ENCODE peak calls at places on chromosomes 13 and 19, in four cellular contexts. V is cardiac muscle cell, Y is IMR-90, N is pancreas. E is an unnamed sample.

GRCh38 chr19:12872941-12873890 is 8.0 kb downstream of the DNASE2 start:
- DNase-seq in N (peak; percentile 51), Y (peak; percentile 37), V (no peak), E (no peak)

GRCh38 chr19:17943284-17944221 is 10.7 kb downstream of the CCDC124 start:
- DNase-seq in N (no peak), Y (no peak), V (peak; percentile 18), E (no peak)

GRCh38 chr19:50460161-50460765 is 16.0 kb upstream of the EMC10 start:
- DNase-seq in N (no peak), Y (peak; percentile 50), V (no peak), E (no peak)

GRCh38 chr13:114130708-114131580 is 1.5 kb downstream of the RASA3 start:
- DNase-seq in V (peak; percentile 57), N (peak; percentile 44), Y (peak; percentile 91), E (no peak)

GRCh38 chr19:3491396-3492119 is 8.3 kb upstream of the SMIM44 start:
- DNase-seq in V (no peak), Y (no peak), N (no peak), E (no peak)

GRCh38 chr19:53182202-53182601 is 11.0 kb downstream of the ZNF665 start:
- DNase-seq in N (no peak), V (no peak), Y (peak; percentile 66), E (no peak)

GRCh38 chr19:29418106-29418684 is 107.6 kb upstream of the VSTM2B start:
- DNase-seq in V (no peak), Y (no peak), N (no peak), E (no peak)

GRCh38 chr19:39127812-39128510 is 2.4 kb downstream of the PAK4 start:
- DNase-seq in N (peak; percentile 85), Y (no peak), V (no peak), E (no peak)

GRCh38 chr13:22561581-22561980 is 619.2 kb upstream of the SGCG start:
- DNase-seq in V (no peak), Y (no peak), N (no peak), E (no peak)

GRCh38 chr19:51372649-51373504 is at the start of gene NKG7:
- DNase-seq in N (no peak), V (no peak), Y (no peak), E (no peak)

GRCh38 chr13:51682691-51683090 is 98.4 kb downstream of the WDFY2 start:
- DNase-seq in N (no peak), Y (peak; percentile 27), V (no peak), E (no peak)

GRCh38 chr13:112775791-112776279 is 86.0 kb downstream of the ATP11A start:
- DNase-seq in Y (no peak), N (no peak), V (peak; percentile 36), E (no peak)

GRCh38 chr13:45623516-45624090 is 8.1 kb upstream of the ERICH6B start:
- DNase-seq in V (peak; percentile 37), Y (peak; percentile 16), N (no peak), E (peak; percentile 26)

GRCh38 chr19:10036601-10037071 is 23.4 kb downstream of the RDH8 start:
- DNase-seq in N (peak; percentile 87), V (no peak), Y (no peak), E (no peak)

GRCh38 chr19:958967-959685 is 25.0 kb upstream of the WDR18 start:
- DNase-seq in N (no peak), Y (peak; percentile 67), V (no peak), E (no peak)

GRCh38 chr19:39937094-39937493 is 2.7 kb upstream of the FCGBP start:
- DNase-seq in Y (no peak), V (no peak), N (no peak), E (no peak)

GRCh38 chr19:58482372-58482771 is 6.2 kb downstream of the ZNF446 start:
- DNase-seq in Y (no peak), N (no peak), V (no peak), E (no peak)

GRCh38 chr19:28166025-28166424 is 1046.9 kb downstream of the UQCRFS1 start:
- DNase-seq in N (no peak), Y (no peak), V (no peak), E (peak; percentile 90)

GRCh38 chr19:41328157-41328817 is 18.3 kb downstream of the CCDC97 start:
- DNase-seq in V (no peak), Y (peak; percentile 71), N (no peak), E (no peak)

GRCh38 chr13:94708031-94708571 is 4.2 kb downstream of the SOX21 start:
- DNase-seq in N (no peak), Y (no peak), V (no peak), E (no peak)
- H3K4me3 ChIP-seq in N (no peak overlapping the region), Y (no peak overlapping the region), V (no peak overlapping the region), E (no peak overlapping the region)

GRCh38 chr19:23002690-23003422 is at the start of gene ZNF728:
- DNase-seq in N (no peak), Y (no peak), V (no peak), E (peak; percentile 94)
- H3K27ac ChIP-seq in N (no peak within 1 kb of the TSS), Y (no peak within 1 kb of the TSS), V (no peak within 1 kb of the TSS), E (peak within 1 kb of the TSS; percentile 78)

GRCh38 chr13:35697281-35697680 is 220.8 kb upstream of the MAB21L1 start:
- DNase-seq in N (no peak), Y (no peak), V (no peak), E (no peak)
- H3K9me3 ChIP-seq in N (no peaks in the 10 kb centered on the region), Y (no peaks in the 10 kb centered on the region), V (no peaks in the 10 kb centered on the region), E (no peaks in the 10 kb centered on the region)

GRCh38 chr13:40207110-40207478 is 459.3 kb downstream of the FOXO1 start:
- DNase-seq in Y (no peak), N (no peak), V (no peak), E (no peak)
- H3K4me3 ChIP-seq in Y (no peak overlapping the region), N (no peak overlapping the region), V (no peak overlapping the region), E (no peak overlapping the region)

GRCh38 chr19:35908010-35908441 is at the start of gene TYROBP:
- DNase-seq in Y (no peak), N (no peak), V (no peak), E (no peak)
- H3K27ac ChIP-seq in Y (no peak within 1 kb of the TSS), N (peak within 1 kb of the TSS; percentile 33), V (peak within 1 kb of the TSS; percentile 47), E (peak within 1 kb of the TSS; percentile 55)

DNA sequence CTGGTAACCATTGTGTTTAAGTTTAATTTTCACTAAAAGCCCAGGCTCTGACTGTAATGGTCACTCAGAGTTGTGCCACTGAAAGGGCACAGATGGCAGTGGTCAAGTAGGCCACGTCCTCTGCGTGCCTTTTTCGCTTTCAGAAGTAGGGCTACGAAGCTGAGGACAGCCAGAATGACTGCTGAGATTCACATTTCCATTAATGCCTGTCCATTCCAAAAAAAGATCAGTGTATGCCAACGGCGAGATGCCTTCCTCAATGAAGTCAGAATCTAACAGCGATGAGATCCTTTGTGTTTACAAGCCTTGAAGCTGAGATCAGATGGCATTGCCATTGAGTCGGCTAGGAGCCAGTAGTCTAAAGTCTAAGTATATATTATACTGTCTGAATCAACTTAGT is 311.3 kb downstream of the FGF14 start:
- DNase-seq in V (no peak), Y (no peak), N (no peak), E (no peak)
- H3K9me3 ChIP-seq in V (no peaks in the 10 kb centered on the region), Y (no peaks in the 10 kb centered on the region), N (no peaks in the 10 kb centered on the region), E (no peaks in the 10 kb centered on the region)